ENCODE peak calls at places on chromosomes 3 and 15, in ten cellular contexts. Y is left ventricle myocardium inferior, L is HFFc6, F is hepatocyte, K is PC-9, W is lower leg skin, T is astrocyte, Q is A673, V is mucosa of descending colon, E is foreskin fibroblast. B is an unnamed sample.

GRCh38 chr15:96093063-96093462 is 237.4 kb upstream of the NR2F2 start:
- DNase-seq in Y (no peak), L (peak), F (no peak), K (no peak), W (no peak), T (peak), Q (no peak), V (no peak), E (peak), B (no peak)

GRCh38 chr15:35208353-35208752 is 123.3 kb upstream of the NANOGP8 start:
- DNase-seq in Y (no peak), L (no peak), F (no peak), K (no peak), W (no peak), T (no peak), Q (no peak), V (no peak), E (no peak), B (no peak)

GRCh38 chr15:63944681-63944955 is 101.7 kb downstream of the DAPK2 start:
- DNase-seq in Y (no peak), L (no peak), F (no peak), K (no peak), W (no peak), T (no peak), Q (no peak), V (no peak), E (no peak), B (no peak)

GRCh38 chr3:188125076-188125475 is 28.9 kb upstream of the LPP start:
- DNase-seq in Y (no peak), L (no peak), F (no peak), K (no peak), W (no peak), T (no peak), Q (no peak), V (no peak), E (no peak), B (no peak)

GRCh38 chr3:56373386-56373785 is 94.9 kb downstream of the ERC2 start:
- DNase-seq in Y (no peak), L (no peak), F (no peak), K (no peak), W (no peak), T (no peak), Q (no peak), V (no peak), E (no peak), B (no peak)

GRCh38 chr3:177144922-177145321 is 52.4 kb downstream of the TBL1XR1 start:
- DNase-seq in Y (no peak), L (no peak), F (no peak), K (peak), W (no peak), T (no peak), Q (no peak), V (no peak), E (no peak), B (no peak)

GRCh38 chr3:131708216-131708615 is 205.4 kb upstream of the MRPL3 start:
- DNase-seq in Y (no peak), L (peak), F (no peak), K (no peak), W (no peak), T (peak), Q (no peak), V (no peak), E (no peak), B (no peak)

GRCh38 chr3:10108091-10108490 is at the start of gene FANCD2OS:
- DNase-seq in Y (no peak), L (no peak), F (no peak), K (no peak), W (no peak), T (no peak), Q (no peak), V (no peak), E (no peak), B (no peak)

GRCh38 chr3:185793381-185793780 is 31.5 kb downstream of the IGF2BP2 start:
- DNase-seq in Y (no peak), L (no peak), F (no peak), K (no peak), W (no peak), T (no peak), Q (no peak), V (no peak), E (no peak), B (no peak)

GRCh38 chr3:62630664-62631063 is 244.6 kb downstream of the CADPS start:
- DNase-seq in Y (no peak), L (no peak), F (no peak), K (no peak), W (no peak), T (no peak), Q (no peak), V (no peak), E (no peak), B (no peak)

GRCh38 chr3:105526349-105527111 is 159.8 kb downstream of the ALCAM start:
- DNase-seq in Y (no peak), L (peak), F (no peak), K (no peak), W (no peak), T (peak), Q (no peak), V (no peak), E (peak), B (no peak)

GRCh38 chr3:108127301-108127988 is 36.6 kb upstream of the CD47 start:
- DNase-seq in Y (no peak), L (no peak), F (no peak), K (no peak), W (no peak), T (no peak), Q (no peak), V (peak), E (no peak), B (no peak)

GRCh38 chr3:172713316-172713715 is 2.4 kb upstream of the NCEH1 start:
- DNase-seq in Y (no peak), L (no peak), F (no peak), K (no peak), W (no peak), T (no peak), Q (no peak), V (no peak), E (no peak), B (no peak)

GRCh38 chr15:43871835-43872234 is 45.0 kb downstream of the WDR76 start:
- DNase-seq in Y (no peak), L (no peak), F (no peak), K (no peak), W (no peak), T (no peak), Q (no peak), V (no peak), E (no peak), B (no peak)

GRCh38 chr3:40899286-40899712 is 300.0 kb upstream of the CTNNB1 start:
- DNase-seq in Y (no peak), L (no peak), F (no peak), K (no peak), W (no peak), T (peak), Q (no peak), V (no peak), E (no peak), B (no peak)

GRCh38 chr3:52829482-52829881 is 990 bp downstream of the ITIH4 start:
- DNase-seq in Y (no peak), L (no peak), F (no peak), K (no peak), W (no peak), T (no peak), Q (no peak), V (no peak), E (no peak), B (no peak)

GRCh38 chr15:25052191-25052999 is 97.6 kb downstream of the SNRPN start:
- DNase-seq in Y (no peak), L (no peak), F (no peak), K (no peak), W (no peak), T (no peak), Q (no peak), V (no peak), E (no peak), B (no peak)

GRCh38 chr3:126259411-126260391 is 79.3 kb upstream of the ALDH1L1 start:
- DNase-seq in Y (peak), L (no peak), F (peak), K (no peak), W (no peak), T (no peak), Q (peak), V (peak), E (no peak), B (no peak)

GRCh38 chr3:131174752-131175151 is 148.1 kb downstream of the NEK11 start:
- DNase-seq in Y (no peak), L (no peak), F (no peak), K (peak), W (no peak), T (peak), Q (peak), V (peak), E (peak), B (no peak)

GRCh38 chr3:118792191-118792590 is 242.5 kb downstream of the IGSF11 start:
- DNase-seq in Y (no peak), L (no peak), F (no peak), K (no peak), W (no peak), T (no peak), Q (no peak), V (no peak), E (no peak), B (no peak)

GRCh38 chr3:48426401-48426909 is 3.4 kb downstream of the PLXNB1 start:
- DNase-seq in Y (peak), L (no peak), F (no peak), K (no peak), W (no peak), T (no peak), Q (no peak), V (no peak), E (no peak), B (no peak)

GRCh38 chr15:69134841-69135240 is 25.6 kb upstream of the GLCE start:
- DNase-seq in Y (no peak), L (no peak), F (no peak), K (no peak), W (no peak), T (no peak), Q (no peak), V (no peak), E (no peak), B (no peak)

GRCh38 chr15:71629761-71630499 is 180.4 kb upstream of the NR2E3 start:
- DNase-seq in Y (no peak), L (no peak), F (no peak), K (no peak), W (no peak), T (peak), Q (no peak), V (no peak), E (no peak), B (no peak)

GRCh38 chr3:14827776-14828175 is 9.0 kb downstream of the FGD5 start:
- DNase-seq in Y (no peak), L (no peak), F (no peak), K (peak), W (no peak), T (no peak), Q (no peak), V (no peak), E (no peak), B (no peak)

GRCh38 chr15:88115529-88116152 is 140.9 kb downstream of the NTRK3 start:
- DNase-seq in Y (no peak), L (no peak), F (peak), K (no peak), W (no peak), T (peak), Q (no peak), V (peak), E (no peak), B (no peak)

GRCh38 chr3:63015614-63016016 is 140.4 kb upstream of the CADPS start:
- DNase-seq in Y (no peak), L (no peak), F (peak), K (no peak), W (no peak), T (no peak), Q (no peak), V (no peak), E (no peak), B (no peak)

GRCh38 chr3:140910860-140911259 is 30.8 kb upstream of the SLC25A36 start:
- DNase-seq in Y (no peak), L (no peak), F (peak), K (no peak), W (no peak), T (no peak), Q (peak), V (no peak), E (no peak), B (no peak)

GRCh38 chr3:194007598-194008337 is 128.2 kb upstream of the HES1 start:
- DNase-seq in Y (no peak), L (no peak), F (no peak), K (no peak), W (no peak), T (peak), Q (peak), V (no peak), E (no peak), B (no peak)

GRCh38 chr3:166013073-166013679 is 176.0 kb upstream of the BCHE start:
- DNase-seq in Y (no peak), L (peak), F (peak), K (no peak), W (no peak), T (peak), Q (peak), V (peak), E (no peak), B (no peak)
- TF ChIP-seq CTCF in Y (peak), L (peak), F (peak), K (peak), W (no peak), T (peak), Q (peak), V (no peak), E (peak), B (no peak)

DNA sequence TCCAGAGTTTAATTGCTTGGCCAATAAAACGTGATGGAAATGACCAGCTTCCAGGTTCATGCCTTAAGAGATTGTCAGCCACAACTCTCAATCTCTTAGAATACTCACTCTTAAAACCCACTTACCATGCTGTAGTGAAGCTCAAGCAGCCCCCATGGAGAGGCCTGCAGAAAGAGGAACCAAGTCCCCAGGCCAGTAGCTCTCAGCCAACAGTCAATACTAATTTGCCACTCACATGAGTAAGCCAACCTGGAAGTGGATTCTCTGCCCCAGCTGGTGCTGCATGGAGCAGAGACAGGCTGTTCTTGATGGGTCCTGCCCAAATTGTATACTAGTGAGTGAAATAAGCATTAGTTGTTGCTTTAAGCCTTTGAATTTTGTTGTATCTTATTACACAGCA is 155.9 kb downstream of the OXSM start:
- DNase-seq in Y (no peak), L (no peak), F (no peak), K (no peak), W (no peak), T (no peak), Q (peak), V (no peak), E (no peak), B (no peak)
- TF ChIP-seq CTCF in Y (no peak), L (no peak), F (no peak), K (no peak), W (no peak), T (no peak), Q (no peak), V (no peak), E (no peak), B (no peak)

GRCh38 chr15:99412082-99412481 is 153.7 kb upstream of the MEF2A start:
- DNase-seq in Y (no peak), L (no peak), F (no peak), K (no peak), W (no peak), T (no peak), Q (no peak), V (no peak), E (no peak), B (no peak)
- TF ChIP-seq CTCF in Y (no peak), L (no peak), F (no peak), K (no peak), W (no peak), T (no peak), Q (no peak), V (no peak), E (no peak), B (no peak)

DNA sequence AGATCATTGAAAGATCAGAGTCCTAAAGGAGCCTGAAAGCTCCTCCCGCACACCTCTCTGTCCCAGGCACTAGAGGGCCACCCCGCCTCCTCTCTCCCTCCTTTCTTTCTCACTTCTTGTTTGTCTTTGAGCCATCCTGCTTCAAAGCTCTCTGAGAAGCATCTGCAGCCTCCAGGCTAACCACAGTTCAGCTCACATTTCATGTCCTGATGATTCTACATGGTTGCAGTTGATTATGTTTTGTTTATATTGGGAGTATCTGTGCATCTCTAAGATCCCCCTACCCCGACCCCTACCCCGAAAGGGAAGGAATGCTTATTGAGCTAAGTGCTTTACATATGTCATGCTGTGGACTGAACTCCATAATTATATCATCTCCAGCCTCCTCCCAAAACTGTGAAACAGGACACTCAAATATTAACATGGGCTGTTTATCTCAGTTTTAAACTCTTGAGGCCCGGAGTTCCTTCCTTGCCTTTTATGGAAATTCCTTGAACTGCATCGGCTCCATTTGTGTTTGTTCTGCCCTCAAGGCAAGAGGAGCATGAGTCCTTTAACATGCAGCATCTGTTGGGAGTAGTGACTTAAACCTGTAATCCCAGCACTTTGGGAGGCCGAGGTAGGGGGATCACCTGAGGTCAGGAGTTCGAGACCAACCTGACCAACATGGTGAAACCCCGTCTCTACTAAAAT is 30.9 kb downstream of the MGLL start:
- DNase-seq in Y (no peak), L (peak), F (peak), K (peak), W (no peak), T (peak), Q (peak), V (peak), E (peak), B (peak)
- TF ChIP-seq CTCF in Y (no peak), L (peak), F (peak), K (peak), W (no peak), T (no peak), Q (peak), V (no peak), E (peak), B (peak)